ENCODE peak calls at places on chromosomes 1 and 21, in five cellular contexts. U is kidney tubule cell, Y is NCI-H345, P is GM23338, S is cardiac fibroblast. T is an unnamed sample.

GRCh38 chr1:161172776-161173376 is 4.4 kb downstream of the B4GALT3 start:
- DNase-seq in P (no peak), U (peak; percentile 35), Y (no peak), S (peak; percentile 91), T (no peak)

GRCh38 chr21:25670726-25671125 is 31.7 kb downstream of the JAM2 start:
- DNase-seq in U (no peak), S (peak; percentile 73), P (no peak), Y (no peak), T (no peak)

GRCh38 chr1:21149862-21150432 is 26.8 kb downstream of the EIF4G3 start:
- DNase-seq in U (peak; percentile 91), S (peak; percentile 87), Y (no peak), P (peak; percentile 31), T (peak; percentile 94)

GRCh38 chr1:226562989-226563388 is 14.4 kb downstream of the STUM start:
- DNase-seq in S (no peak), U (no peak), P (no peak), Y (no peak), T (no peak)

GRCh38 chr1:22920734-22921451 is 51.8 kb downstream of the LACTBL1 start:
- DNase-seq in U (no peak), Y (no peak), S (no peak), P (no peak), T (no peak)

GRCh38 chr1:79811173-79811572 is 804.6 kb upstream of the ADGRL4 start:
- DNase-seq in S (peak; percentile 79), U (peak; percentile 94), P (no peak), Y (no peak), T (no peak)

GRCh38 chr1:2134604-2135307 is 59.8 kb downstream of the FAAP20 start:
- DNase-seq in Y (no peak), S (no peak), P (no peak), U (no peak), T (no peak)

GRCh38 chr1:234481771-234482170 is 2.8 kb upstream of the TARBP1 start:
- DNase-seq in U (peak; percentile 60), Y (no peak), S (no peak), P (no peak), T (no peak)